ENCODE peak calls at places on chromosomes 13 and 19, in four cellular contexts. N is H4, W is HS-5, J is T-helper 1 cell. S is an unnamed sample.

GRCh38 chr13:107803822-107804495 is 411.4 kb downstream of the LIG4 start:
- DNase-seq in N (no peak), W (no peak), J (no peak), S (no peak)

GRCh38 chr13:76307157-76307556 is 579.0 kb downstream of the KCTD12 start:
- DNase-seq in N (no peak), W (no peak), J (no peak), S (no peak)

GRCh38 chr13:28493740-28494536 is 990 bp downstream of the FLT1 start:
- DNase-seq in N (no peak), W (no peak), J (no peak), S (no peak)

GRCh38 chr19:41298327-41298964 is 11.5 kb upstream of the CCDC97 start:
- DNase-seq in N (no peak), W (no peak), J (peak; percentile 42), S (peak; percentile 69)

GRCh38 chr19:6733338-6734095 is 3.9 kb downstream of the GPR108 start:
- DNase-seq in N (no peak), W (no peak), J (no peak), S (no peak)

GRCh38 chr13:67726979-67727378 is 496.8 kb upstream of the PCDH9 start:
- DNase-seq in N (peak; percentile 3), W (no peak), J (no peak), S (no peak)

GRCh38 chr13:100954430-100955361 is 280.1 kb upstream of the TMTC4 start:
- DNase-seq in N (no peak), W (no peak), J (no peak), S (no peak)

GRCh38 chr13:74111399-74111798 is 22.8 kb downstream of the KLF12 start:
- DNase-seq in N (no peak), W (no peak), J (no peak), S (no peak)

GRCh38 chr13:76474356-76474755 is 411.8 kb downstream of the KCTD12 start:
- DNase-seq in N (no peak), W (no peak), J (no peak), S (no peak)

GRCh38 chr13:60944016-60944415 is 471.6 kb downstream of the PCDH20 start:
- DNase-seq in N (no peak), W (no peak), J (no peak), S (no peak)

GRCh38 chr13:28494537-28494860 is 429 bp downstream of the FLT1 start:
- DNase-seq in N (no peak), W (no peak), J (no peak), S (no peak)

GRCh38 chr19:9917322-9917721 is 19.0 kb downstream of the OLFM2 start:
- DNase-seq in N (peak; percentile 71), W (peak; percentile 35), J (no peak), S (no peak)

GRCh38 chr13:45747071-45747470 is 45.0 kb downstream of the CBY2 start:
- DNase-seq in N (no peak), W (no peak), J (no peak), S (no peak)

GRCh38 chr13:69198706-69199105 is 908.9 kb upstream of the ATXN8OS start:
- DNase-seq in N (no peak), W (no peak), J (no peak), S (no peak)

GRCh38 chr19:48997972-48998371 is 4.3 kb downstream of the RUVBL2 start:
- DNase-seq in N (no peak), W (no peak), J (peak; percentile 41), S (no peak)

GRCh38 chr19:28948531-28948930 is 264.4 kb downstream of the UQCRFS1 start:
- DNase-seq in N (no peak), W (no peak), J (no peak), S (no peak)

GRCh38 chr19:7377196-7377595 is 28.5 kb downstream of the ARHGEF18 start:
- DNase-seq in N (no peak), W (no peak), J (no peak), S (no peak)

GRCh38 chr13:106555631-106556328 is 12.2 kb downstream of the ARGLU1 start:
- DNase-seq in N (no peak), W (no peak), J (no peak), S (no peak)

GRCh38 chr13:47896546-47896945 is 104.5 kb downstream of the SUCLA2 start:
- DNase-seq in N (no peak), W (no peak), J (no peak), S (no peak)

GRCh38 chr13:37192986-37193385 is 87.5 kb upstream of the CSNK1A1L start:
- DNase-seq in N (no peak), W (no peak), J (no peak), S (no peak)

GRCh38 chr19:8610041-8610927 is at the start of gene ADAMTS10:
- DNase-seq in N (no peak), W (no peak), J (peak; percentile 11), S (no peak)

GRCh38 chr13:101757446-101758039 is 305.1 kb downstream of the ITGBL1 start:
- DNase-seq in N (peak; percentile 26), W (no peak), J (no peak), S (no peak)

GRCh38 chr13:59319276-59319675 is 844.5 kb downstream of the DIAPH3 start:
- DNase-seq in N (no peak), W (no peak), J (no peak), S (no peak)

GRCh38 chr19:11798391-11799296 is at the start of gene ZNF491:
- DNase-seq in N (no peak), W (no peak), J (peak; percentile 81), S (peak; percentile 49)

GRCh38 chr19:10104665-10105221 is 1.4 kb upstream of the PPAN start:
- DNase-seq in N (no peak), W (no peak), J (peak; percentile 69), S (no peak)

GRCh38 chr19:12293771-12294307 is 844 bp downstream of the ZNF44 start:
- DNase-seq in N (peak; percentile 60), W (peak; percentile 20), J (peak; percentile 54), S (no peak)

GRCh38 chr19:18085702-18086457 is 854 bp downstream of the IL12RB1 start:
- DNase-seq in N (no peak), W (no peak), J (no peak), S (no peak)

GRCh38 chr13:41939403-41939802 is 21.5 kb downstream of the VWA8 start:
- DNase-seq in N (no peak), W (no peak), J (no peak), S (no peak)

S was measured in BJ.